ENCODE peak calls at places on chromosomes 11 and 22, in nine cellular contexts. L is esophagus squamous epithelium, A is breast epithelium, D is heart left ventricle, X is substantia nigra, G is PC-9, E is cardiac muscle cell, N is fibroblast of lung, V is right atrium auricular region. Y is an unnamed sample.

GRCh38 chr22:28031383-28031922 is 112.4 kb upstream of the PITPNB start:
- DNase-seq in L (no peak), E (no peak), V (no peak), X (no peak), G (no peak), A (no peak), N (no peak), D (no peak), Y (no peak)

GRCh38 chr11:13090228-13090708 is 81.2 kb downstream of the RASSF10 start:
- DNase-seq in A (no peak), D (no peak), E (no peak), L (no peak), V (no peak), X (no peak), N (no peak), G (no peak), Y (no peak)

GRCh38 chr11:42595856-42596255 is 715.9 kb upstream of the API5 start:
- DNase-seq in V (no peak), L (no peak), X (no peak), A (no peak), N (no peak), G (no peak), D (no peak), E (no peak), Y (no peak)

GRCh38 chr22:27576815-27577564 is 224.6 kb downstream of the MN1 start:
- DNase-seq in N (peak), G (no peak), A (no peak), L (no peak), E (peak), D (peak), X (no peak), V (no peak), Y (peak)

GRCh38 chr11:34158661-34159060 is 53.2 kb downstream of the NAT10 start:
- DNase-seq in X (no peak), V (no peak), E (no peak), A (no peak), L (no peak), D (no peak), G (no peak), N (no peak), Y (no peak)

GRCh38 chr11:108368134-108368533 is 99.2 kb downstream of the C11orf65 start:
- DNase-seq in G (no peak), V (no peak), X (no peak), N (no peak), L (no peak), D (no peak), E (peak), A (no peak), Y (no peak)

GRCh38 chr11:79241842-79242241 is 199.0 kb downstream of the TENM4 start:
- DNase-seq in V (no peak), N (no peak), G (no peak), D (no peak), E (no peak), A (no peak), L (no peak), X (no peak), Y (no peak)

GRCh38 chr11:2803186-2804057 is 82.2 kb downstream of the CDKN1C start:
- DNase-seq in E (no peak), G (no peak), D (peak), A (peak), L (no peak), N (no peak), V (no peak), X (no peak), Y (no peak)

GRCh38 chr11:45450189-45450588 is 164.0 kb upstream of the SYT13 start:
- DNase-seq in A (no peak), D (no peak), N (peak), L (no peak), G (no peak), X (no peak), E (peak), V (no peak), Y (no peak)

GRCh38 chr22:19513823-19514222 is 10.4 kb downstream of the CLDN5 start:
- DNase-seq in A (no peak), L (no peak), V (no peak), N (no peak), E (no peak), X (no peak), D (no peak), G (no peak), Y (no peak)

GRCh38 chr11:64650923-64651523 is 60.0 kb downstream of the SLC22A12 start:
- DNase-seq in N (peak), X (no peak), L (no peak), V (no peak), A (no peak), G (peak), D (no peak), E (peak), Y (no peak)

GRCh38 chr11:99142237-99142636 is 121.5 kb downstream of the CNTN5 start:
- DNase-seq in L (no peak), N (no peak), V (no peak), G (no peak), A (no peak), D (no peak), E (no peak), X (no peak), Y (no peak)

GRCh38 chr11:109048098-109048497 is 373.9 kb upstream of the C11orf87 start:
- DNase-seq in D (no peak), N (peak), V (no peak), E (peak), A (no peak), G (no peak), X (no peak), L (no peak), Y (no peak)

GRCh38 chr22:22061085-22062077 is 78.8 kb upstream of the TOP3B start:
- DNase-seq in G (no peak), V (no peak), X (no peak), L (no peak), E (peak), D (peak), N (peak), A (no peak), Y (peak)

GRCh38 chr11:10779086-10779485 is 28.0 kb downstream of the CTR9 start:
- DNase-seq in X (no peak), A (no peak), V (no peak), D (no peak), E (no peak), N (no peak), L (no peak), G (no peak), Y (no peak)

GRCh38 chr11:10785146-10785474 is 23.6 kb downstream of the EIF4G2 start:
- DNase-seq in L (no peak), X (no peak), G (no peak), N (no peak), E (no peak), V (no peak), D (no peak), A (no peak), Y (no peak)

GRCh38 chr11:10786451-10786850 is 22.3 kb downstream of the EIF4G2 start:
- DNase-seq in D (no peak), V (no peak), E (no peak), N (no peak), A (no peak), X (no peak), G (no peak), L (no peak), Y (no peak)

GRCh38 chr11:10780040-10780439 is 28.7 kb downstream of the EIF4G2 start:
- DNase-seq in V (no peak), N (no peak), A (no peak), E (no peak), D (no peak), G (no peak), L (no peak), X (no peak), Y (no peak)

GRCh38 chr11:10784229-10785145 is 24.2 kb downstream of the EIF4G2 start:
- DNase-seq in E (peak), L (no peak), N (peak), D (peak), V (no peak), X (no peak), A (no peak), G (no peak), Y (no peak)
- H3K27ac ChIP-seq in E (peak), L (no peak), N (no peak), D (peak), V (no peak), X (no peak), A (no peak), G (no peak), Y (no peak)

GRCh38 chr22:30321461-30321860 is 5.3 kb downstream of the TBC1D10A start:
- DNase-seq in N (no peak), G (no peak), A (no peak), D (no peak), E (no peak), X (no peak), L (no peak), V (no peak), Y (no peak)
- H3K27ac ChIP-seq in N (no peak), G (no peak), A (peak), D (peak), E (no peak), X (no peak), L (peak), V (no peak), Y (no peak)

GRCh38 chr11:126317681-126318641 is 14.1 kb downstream of the DCPS start:
- DNase-seq in E (peak), D (peak), L (no peak), N (peak), V (peak), X (no peak), A (peak), G (no peak), Y (no peak)

GRCh38 chr11:126319374-126319740 is 15.5 kb downstream of the DCPS start:
- DNase-seq in L (no peak), N (no peak), D (no peak), V (no peak), X (no peak), A (no peak), E (no peak), G (no peak), Y (no peak)

GRCh38 chr11:126313826-126314225 is 10.0 kb downstream of the DCPS start:
- DNase-seq in L (no peak), G (no peak), A (no peak), V (no peak), N (no peak), D (no peak), E (no peak), X (no peak), Y (no peak)

GRCh38 chr11:126322996-126323395 is 19.1 kb downstream of the DCPS start:
- DNase-seq in L (no peak), N (no peak), A (no peak), D (no peak), E (no peak), G (no peak), V (no peak), X (no peak), Y (no peak)

DNA sequence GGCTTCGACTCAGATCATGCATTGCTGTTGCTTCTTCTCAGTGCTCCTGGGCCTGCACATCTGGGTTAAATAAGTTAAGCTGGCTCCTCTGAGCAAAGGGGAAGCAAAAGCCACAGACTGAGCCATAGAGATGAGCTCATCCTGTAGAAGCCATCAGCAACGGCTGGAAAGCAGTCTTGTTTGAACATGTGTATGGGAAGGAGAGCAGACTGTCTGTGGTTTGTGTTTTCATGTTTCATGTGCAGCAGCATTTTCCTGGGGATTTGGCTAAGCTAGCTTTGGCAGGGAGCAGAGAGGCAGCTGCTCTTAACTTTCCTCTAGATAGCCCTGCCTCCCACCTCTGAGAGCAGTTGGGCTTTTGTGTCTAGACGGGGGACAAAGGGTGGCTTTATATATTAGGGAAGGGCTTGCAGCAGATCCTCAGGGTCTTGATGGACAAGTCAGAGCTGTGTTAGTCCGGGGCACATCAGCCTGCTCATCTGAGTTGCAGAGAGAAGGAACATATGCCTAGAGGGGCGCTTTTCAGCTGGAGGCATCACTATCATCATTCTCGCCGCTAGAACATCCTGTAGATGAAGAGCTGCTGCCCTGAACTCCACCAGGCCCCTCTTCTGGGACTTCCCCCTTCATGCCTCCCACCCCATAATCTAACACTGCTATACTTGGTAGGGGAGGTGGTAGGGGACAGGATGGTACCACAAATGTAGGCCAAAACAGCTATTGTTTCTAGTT is 14.9 kb downstream of the DCPS start:
- DNase-seq in V (peak), E (peak), L (no peak), D (peak), A (peak), G (no peak), X (no peak), N (peak), Y (no peak)
- H3K27ac ChIP-seq in V (peak), E (no peak), L (peak), D (peak), A (peak), G (no peak), X (peak), N (peak), Y (no peak)

DNA sequence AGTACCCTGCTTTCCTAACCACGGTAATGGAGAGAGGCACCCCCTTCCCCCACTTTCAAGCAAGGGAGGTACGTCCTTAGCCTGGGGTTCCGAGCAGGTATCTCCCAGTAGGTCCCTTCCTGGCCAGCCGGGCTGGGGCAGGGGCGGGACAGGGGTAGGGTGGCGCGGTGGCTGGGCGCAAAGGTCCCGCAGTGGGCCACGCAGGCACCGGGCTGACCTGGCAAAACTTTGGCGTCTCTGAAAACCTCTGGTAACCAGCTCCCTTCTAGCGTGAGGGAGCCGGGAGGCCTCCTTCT is 323 bp upstream of the P2RY2 start:
- DNase-seq in X (no peak), G (no peak), V (no peak), A (no peak), N (no peak), E (no peak), D (no peak), L (no peak), Y (no peak)
- H3K27ac ChIP-seq in X (no peak), G (peak), V (peak), A (peak), N (no peak), E (no peak), D (peak), L (peak), Y (no peak)

GRCh38 chr11:123170929-123171328 is 24.1 kb downstream of the CLMP start:
- DNase-seq in X (no peak), A (no peak), G (no peak), D (no peak), V (no peak), E (no peak), N (no peak), L (no peak), Y (no peak)

GRCh38 chr11:123174196-123175183 is 20.6 kb downstream of the CLMP start:
- DNase-seq in E (peak), D (no peak), V (peak), N (peak), X (no peak), G (no peak), A (peak), L (no peak), Y (peak)

GRCh38 chr11:123173856-123174186 is 21.2 kb downstream of the CLMP start:
- DNase-seq in A (no peak), L (no peak), V (no peak), D (no peak), E (no peak), G (no peak), X (no peak), N (no peak), Y (no peak)

GRCh38 chr11:123169821-123170220 is 25.2 kb downstream of the CLMP start:
- DNase-seq in V (no peak), G (no peak), D (no peak), X (no peak), E (no peak), A (no peak), L (no peak), N (no peak), Y (no peak)

DNA sequence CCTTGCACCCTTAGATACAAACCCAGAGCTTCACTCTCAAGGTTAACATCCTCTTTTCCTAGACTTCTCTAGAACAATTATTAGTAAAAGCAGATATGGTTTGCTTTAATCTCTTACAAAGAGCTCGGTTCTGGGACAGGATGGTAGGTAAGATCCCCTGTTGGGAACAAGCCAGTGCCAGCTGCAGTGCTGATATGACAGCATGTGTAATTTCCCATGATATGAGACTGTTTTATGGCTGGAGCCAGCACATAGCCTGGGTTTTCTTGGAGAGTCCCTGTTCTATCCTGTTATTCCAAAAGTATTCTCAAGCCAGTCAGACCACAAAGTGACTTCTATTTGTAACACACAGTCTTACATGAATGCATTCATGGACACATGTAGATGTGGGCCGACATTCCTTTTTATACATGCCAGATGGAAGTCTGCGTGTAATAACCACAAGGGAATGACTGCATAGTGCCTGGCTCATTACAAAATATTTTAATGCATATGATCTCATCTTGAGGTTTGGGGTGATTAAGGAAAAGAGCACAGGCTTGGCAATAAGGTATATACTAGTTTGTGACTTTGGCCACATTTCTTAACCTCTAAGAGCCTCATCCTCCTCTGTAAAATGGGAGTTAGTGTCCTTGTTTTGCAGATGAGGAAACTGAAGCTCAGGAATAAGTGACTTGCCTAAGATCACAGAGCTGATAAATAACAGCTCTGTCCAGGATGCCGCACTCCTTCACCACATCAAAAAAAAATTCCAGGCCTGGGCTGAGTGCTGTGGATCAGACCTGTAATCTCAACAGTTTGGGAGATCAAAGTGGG is 21.8 kb downstream of the CLMP start:
- DNase-seq in D (no peak), X (no peak), V (no peak), A (no peak), G (no peak), L (no peak), N (peak), E (peak), Y (peak)
- H3K27ac ChIP-seq in D (no peak), X (no peak), V (no peak), A (no peak), G (peak), L (peak), N (peak), E (no peak), Y (no peak)

DNA sequence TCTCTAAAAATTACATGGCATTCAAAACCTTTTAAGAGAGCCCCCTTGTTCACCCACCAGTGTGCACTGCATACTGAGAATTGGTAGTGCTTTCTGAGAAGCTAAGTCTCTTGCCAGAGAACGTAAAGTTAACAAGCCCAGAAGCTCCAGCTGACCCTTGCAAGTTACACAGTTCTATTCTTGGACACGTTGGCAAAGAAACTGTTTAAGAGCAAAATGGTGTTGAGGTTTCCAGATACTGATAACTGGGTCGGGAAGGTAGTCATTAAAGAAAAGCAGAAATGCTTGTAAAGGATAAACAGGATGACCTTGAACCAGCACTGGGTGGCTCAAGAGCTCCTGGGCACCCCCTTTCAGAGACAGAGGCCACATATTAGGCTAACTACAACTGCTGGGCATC is 284.8 kb downstream of the CADM1 start:
- DNase-seq in X (no peak), D (no peak), A (no peak), V (no peak), N (no peak), L (no peak), G (no peak), E (no peak), Y (no peak)
- H3K27ac ChIP-seq in X (no peak), D (peak), A (no peak), V (no peak), N (no peak), L (no peak), G (no peak), E (peak), Y (no peak)

GRCh38 chr22:39287076-39287743 is 32.2 kb downstream of the RPL3 start:
- DNase-seq in G (no peak), D (no peak), E (no peak), N (peak), V (no peak), X (no peak), A (no peak), L (no peak), Y (no peak)
- H3K27ac ChIP-seq in G (no peak), D (no peak), E (peak), N (no peak), V (no peak), X (peak), A (peak), L (peak), Y (no peak)

GRCh38 chr22:33906954-33907353 is 13.3 kb downstream of the LARGE1 start:
- DNase-seq in N (no peak), A (no peak), X (no peak), L (no peak), D (no peak), G (no peak), E (no peak), V (no peak), Y (no peak)

GRCh38 chr22:33906475-33906874 is 13.8 kb downstream of the LARGE1 start:
- DNase-seq in G (no peak), A (no peak), V (no peak), X (no peak), D (no peak), N (no peak), L (no peak), E (no peak), Y (no peak)

GRCh38 chr22:33909906-33910305 is 10.4 kb downstream of the LARGE1 start:
- DNase-seq in G (no peak), V (no peak), L (no peak), X (no peak), N (no peak), E (peak), D (no peak), A (no peak), Y (no peak)

GRCh38 chr22:33908201-33909074 is 11.8 kb downstream of the LARGE1 start:
- DNase-seq in D (no peak), L (no peak), X (no peak), G (no peak), N (no peak), E (no peak), A (no peak), V (no peak), Y (no peak)

GRCh38 chr22:33909075-33909458 is 11.2 kb downstream of the LARGE1 start:
- DNase-seq in L (no peak), V (no peak), E (peak), A (no peak), X (no peak), G (no peak), N (peak), D (peak), Y (no peak)
- H3K27ac ChIP-seq in L (no peak), V (peak), E (no peak), A (no peak), X (no peak), G (no peak), N (no peak), D (peak), Y (no peak)

GRCh38 chr22:20522828-20523117 is 15.4 kb downstream of the MED15 start:
- DNase-seq in X (no peak), V (no peak), E (no peak), N (no peak), L (no peak), D (no peak), A (no peak), G (no peak), Y (no peak)
- H3K27ac ChIP-seq in X (no peak), V (peak), E (peak), N (peak), L (no peak), D (no peak), A (no peak), G (no peak), Y (peak)

GRCh38 chr11:17986007-17986710 is 26.7 kb downstream of the SERGEF start:
- DNase-seq in E (peak), X (no peak), L (no peak), N (peak), D (no peak), G (no peak), A (no peak), V (no peak), Y (no peak)
- H3K27ac ChIP-seq in E (no peak), X (no peak), L (peak), N (peak), D (peak), G (no peak), A (peak), V (no peak), Y (no peak)

Y was measured in A673.